ENCODE peak calls at places on chromosome 16, in ten cellular contexts. A is testis; B is thoracic aorta; N is PC-9; R is pancreas; E is CD4-positive, CD25-positive, alpha-beta regulatory T cell; K is IMR-90; G is hepatocyte; L is fibroblast of lung; U is colonic mucosa. F is an unnamed sample. For H3K4me1, the result is how much of the 10 kb centered on the place peaks cover.

GRCh38 chr16:81817789-81818304 is 38.8 kb downstream of the PLCG2 start:
- DNase-seq in U (no peak), R (no peak), E (no peak), K (no peak), B (no peak), A (no peak), L (no peak), N (no peak), G (no peak), F (no peak)

GRCh38 chr16:19601083-19601976 is 45.8 kb downstream of the VPS35L start:
- DNase-seq in N (peak), B (no peak), U (peak), L (peak), G (peak), R (no peak), K (peak), E (no peak), A (peak), F (peak)

GRCh38 chr16:90057738-90058173 is 19.4 kb downstream of the PRDM7 start:
- DNase-seq in B (no peak), G (peak), N (peak), L (peak), R (no peak), U (no peak), E (no peak), A (no peak), K (peak), F (peak)

GRCh38 chr16:79598341-79599181 is 2.0 kb downstream of the MAF start:
- DNase-seq in K (no peak), L (peak), U (peak), G (peak), R (peak), N (no peak), B (peak), A (peak), E (peak), F (no peak)

GRCh38 chr16:23316634-23317265 is 14.6 kb downstream of the SCNN1B start:
- DNase-seq in E (no peak), R (no peak), U (no peak), B (no peak), K (no peak), N (no peak), A (no peak), G (no peak), L (no peak), F (no peak)

GRCh38 chr16:4800290-4801041 is 2.0 kb downstream of the ROGDI start:
- DNase-seq in G (no peak), B (no peak), L (no peak), N (peak), E (no peak), R (peak), K (no peak), U (peak), A (peak), F (no peak)

GRCh38 chr16:73016488-73016830 is 31.5 kb downstream of the ZFHX3 start:
- DNase-seq in N (no peak), R (no peak), B (no peak), G (no peak), L (no peak), E (no peak), U (no peak), K (no peak), A (no peak), F (peak)

GRCh38 chr16:68901910-68902309 is 58.6 kb downstream of the TANGO6 start:
- DNase-seq in E (no peak), L (peak), A (no peak), U (no peak), N (no peak), G (no peak), K (peak), B (no peak), R (no peak), F (peak)

GRCh38 chr16:79272141-79272577 is 328.4 kb downstream of the MAF start:
- DNase-seq in B (no peak), A (no peak), N (no peak), R (no peak), U (no peak), G (no peak), L (no peak), K (no peak), E (peak), F (no peak)

GRCh38 chr16:48720266-48720665 is 110.3 kb upstream of the N4BP1 start:
- DNase-seq in L (no peak), G (peak), K (peak), E (no peak), U (no peak), R (no peak), A (peak), N (no peak), B (no peak), F (peak)

GRCh38 chr16:67284699-67285646 is 5.6 kb downstream of the PLEKHG4 start:
- DNase-seq in K (peak), N (peak), R (peak), B (no peak), L (no peak), G (peak), E (no peak), A (peak), U (peak), F (peak)

GRCh38 chr16:89924298-89924924 is 1.3 kb downstream of the TUBB3 start:
- DNase-seq in N (no peak), K (peak), E (no peak), R (no peak), A (no peak), G (peak), U (no peak), L (peak), B (no peak), F (no peak)

GRCh38 chr16:8828541-8829165 is 31.0 kb downstream of the PMM2 start:
- DNase-seq in K (no peak), E (no peak), R (no peak), A (no peak), U (no peak), B (no peak), L (no peak), N (no peak), G (no peak), F (no peak)

GRCh38 chr16:53745753-53746258 is 41.9 kb downstream of the FTO start:
- DNase-seq in K (peak), R (no peak), L (peak), N (peak), E (no peak), A (no peak), U (no peak), G (no peak), B (no peak), F (peak)

GRCh38 chr16:86726340-86726739 is 148.0 kb downstream of the FOXL1 start:
- DNase-seq in K (no peak), R (no peak), L (no peak), U (no peak), A (no peak), B (no peak), E (no peak), G (no peak), N (no peak), F (peak)

GRCh38 chr16:86725401-86725800 is 147.1 kb downstream of the FOXL1 start:
- DNase-seq in R (no peak), E (no peak), G (no peak), U (no peak), K (peak), L (peak), B (no peak), A (no peak), N (no peak), F (no peak)

GRCh38 chr16:86730086-86730485 is 151.7 kb downstream of the FOXL1 start:
- DNase-seq in A (no peak), N (no peak), B (no peak), E (no peak), G (no peak), K (no peak), R (no peak), L (no peak), U (no peak), F (no peak)

GRCh38 chr16:86723699-86724098 is 145.3 kb downstream of the FOXL1 start:
- DNase-seq in E (no peak), U (no peak), R (no peak), B (no peak), A (peak), K (no peak), L (no peak), N (no peak), G (no peak), F (no peak)

GRCh38 chr16:86727131-86727530 is 148.8 kb downstream of the FOXL1 start:
- DNase-seq in L (no peak), G (no peak), N (no peak), A (no peak), K (no peak), U (no peak), B (no peak), E (no peak), R (no peak), F (no peak)
- H3K4me1 ChIP-seq in L (under half), G (under half), N (under half), A (under half), K (under half), U (under half), B (under half), E (under half), R (under half), F (under half)

GRCh38 chr16:1474796-1475551 is at the start of gene CLCN7:
- DNase-seq in B (peak), K (peak), U (peak), E (peak), L (peak), G (peak), R (peak), A (peak), N (peak), F (peak)

GRCh38 chr16:1474047-1474446 is 781 bp downstream of the CLCN7 start:
- DNase-seq in N (no peak), U (no peak), L (no peak), R (no peak), G (no peak), A (no peak), K (no peak), B (no peak), E (no peak), F (peak)

GRCh38 chr16:1475552-1476114 is 805 bp upstream of the CLCN7 start:
- DNase-seq in E (no peak), K (no peak), G (no peak), U (no peak), R (no peak), L (no peak), N (no peak), A (no peak), B (no peak), F (no peak)

GRCh38 chr16:1472974-1473373 is 1.9 kb downstream of the CLCN7 start:
- DNase-seq in N (no peak), U (no peak), L (no peak), R (no peak), A (no peak), G (no peak), B (no peak), K (no peak), E (no peak), F (no peak)

GRCh38 chr16:1474471-1474795 is 395 bp downstream of the CLCN7 start:
- DNase-seq in B (no peak), N (no peak), A (no peak), G (peak), R (no peak), L (no peak), E (no peak), K (no peak), U (no peak), F (no peak)
- H3K4me1 ChIP-seq in B (under half), N (under half), A (under half), G (under half), R (under half), L (under half), E (under half), K (under half), U (under half), F (under half)

GRCh38 chr16:84754353-84754856 is 54.6 kb downstream of the USP10 start:
- DNase-seq in L (peak), B (peak), G (peak), E (peak), A (peak), K (peak), N (peak), U (peak), R (peak), F (peak)
- H3K4me1 ChIP-seq in L (under half), B (under half), G (under half), E (half or more), A (under half), K (under half), N (under half), U (under half), R (under half), F (under half)

GRCh38 chr16:50741225-50741807 is 570 bp upstream of the CYLD start:
- DNase-seq in K (no peak), R (peak), A (no peak), B (no peak), L (peak), G (peak), U (peak), N (no peak), E (no peak), F (no peak)

GRCh38 chr16:50740747-50741146 is 1.1 kb upstream of the CYLD start:
- DNase-seq in L (no peak), R (no peak), A (no peak), B (no peak), E (no peak), U (no peak), N (no peak), K (no peak), G (no peak), F (no peak)

GRCh38 chr16:50743575-50744225 is 1.8 kb downstream of the CYLD start:
- DNase-seq in N (no peak), G (no peak), L (no peak), K (no peak), A (no peak), B (no peak), R (no peak), E (no peak), U (no peak), F (no peak)

GRCh38 chr16:50742521-50743150 is 750 bp downstream of the CYLD start:
- DNase-seq in A (no peak), G (peak), N (no peak), K (peak), B (no peak), U (peak), E (peak), L (peak), R (peak), F (peak)

DNA sequence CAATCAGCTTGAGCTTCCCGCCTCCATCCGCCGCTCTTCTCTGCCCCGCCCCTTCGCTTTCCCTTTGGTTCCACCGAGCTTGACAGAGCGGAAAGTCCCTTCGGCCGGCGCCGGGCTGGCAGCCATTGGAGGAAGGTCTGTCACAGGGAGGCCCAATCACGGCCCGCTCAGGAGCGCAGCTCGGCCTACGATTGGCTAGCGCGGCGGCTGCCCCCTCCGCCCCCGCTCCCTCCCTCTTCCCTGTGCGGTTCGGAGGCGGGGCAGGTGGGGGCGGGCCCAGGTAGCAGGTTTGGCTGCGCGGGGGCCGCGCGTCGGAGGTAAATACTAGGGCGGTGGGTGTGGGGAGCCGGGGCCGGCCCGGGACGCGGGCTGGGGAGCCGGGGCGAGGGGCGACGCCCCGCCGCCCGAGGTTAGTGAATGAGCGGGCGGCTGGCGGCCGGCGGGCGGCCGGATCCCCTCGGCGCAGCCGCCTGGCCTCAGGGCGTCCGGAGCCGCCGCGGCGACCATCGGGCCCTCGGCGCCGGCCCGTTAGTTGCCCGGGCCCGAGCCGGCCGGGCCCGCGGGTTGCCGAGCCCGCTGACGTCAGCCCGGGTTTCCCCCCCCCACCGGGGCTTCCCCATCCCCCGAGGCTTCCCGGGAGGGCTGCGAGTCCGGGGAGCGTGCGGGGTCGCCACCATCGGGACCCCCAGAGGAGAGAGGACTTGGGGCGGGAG is at the start of gene CYLD:
- DNase-seq in U (peak), E (peak), K (peak), L (peak), R (peak), G (peak), A (peak), N (peak), B (peak), F (peak)
- H3K4me1 ChIP-seq in U (under half), E (under half), K (under half), L (under half), R (under half), G (under half), A (under half), N (under half), B (under half), F (under half)

GRCh38 chr16:27681681-27682080 is 131.7 kb downstream of the KATNIP start:
- DNase-seq in U (no peak), K (no peak), R (no peak), B (no peak), L (no peak), A (no peak), N (no peak), E (no peak), G (no peak), F (no peak)

GRCh38 chr16:27678955-27679354 is 129.0 kb downstream of the KATNIP start:
- DNase-seq in G (no peak), A (no peak), K (no peak), N (no peak), L (no peak), E (no peak), B (no peak), R (no peak), U (no peak), F (no peak)

GRCh38 chr16:27679899-27680298 is 130.0 kb downstream of the KATNIP start:
- DNase-seq in N (no peak), U (no peak), G (no peak), B (no peak), A (no peak), K (no peak), L (no peak), E (no peak), R (no peak), F (no peak)

GRCh38 chr16:27677300-27677699 is 127.4 kb downstream of the KATNIP start:
- DNase-seq in E (no peak), K (peak), B (no peak), R (no peak), L (peak), U (no peak), G (no peak), A (no peak), N (no peak), F (no peak)

GRCh38 chr16:27676807-27677206 is 126.9 kb downstream of the KATNIP start:
- DNase-seq in A (no peak), U (no peak), N (no peak), R (no peak), L (peak), B (no peak), E (no peak), G (no peak), K (peak), F (peak)
- H3K4me1 ChIP-seq in A (under half), U (under half), N (under half), R (under half), L (under half), B (under half), E (under half), G (under half), K (under half), F (under half)

GRCh38 chr16:84839054-84839453 is 19.3 kb downstream of the CRISPLD2 start:
- DNase-seq in N (no peak), A (peak), G (no peak), E (no peak), U (no peak), L (peak), K (peak), R (no peak), B (no peak), F (peak)
- H3K4me1 ChIP-seq in N (under half), A (half or more), G (under half), E (under half), U (under half), L (under half), K (under half), R (under half), B (under half), F (under half)